ENCODE peak calls at places on chromosome 5, in eight cellular contexts. One of them, this sample, is unnamed.

GRCh38 chr5:154646841-154647759 is 108.1 kb upstream of the LARP1 start:
- DNase-seq in GM12865: no peak
- DNase-seq in epithelial cell of esophagus: peak; percentile 73
- DNase-seq in CD8-positive, alpha-beta T cell: peak; percentile 9
- DNase-seq in IMR-90: peak; percentile 12
- DNase-seq in nephron progenitor cell: peak; percentile 48
- DNase-seq in cardiac muscle cell: peak; percentile 40
- DNase-seq in fibroblast of mammary gland: peak; percentile 24
- DNase-seq in this sample: peak; percentile 71

GRCh38 chr5:35804201-35804653 is 52.5 kb upstream of the IL7R start:
- DNase-seq in GM12865: no peak
- DNase-seq in epithelial cell of esophagus: no peak
- DNase-seq in CD8-positive, alpha-beta T cell: no peak
- DNase-seq in IMR-90: no peak
- DNase-seq in nephron progenitor cell: no peak
- DNase-seq in cardiac muscle cell: no peak
- DNase-seq in fibroblast of mammary gland: no peak
- DNase-seq in this sample: no peak

GRCh38 chr5:73424489-73425102 is 24.0 kb downstream of the FOXD1 start:
- DNase-seq in GM12865: no peak
- DNase-seq in epithelial cell of esophagus: no peak
- DNase-seq in CD8-positive, alpha-beta T cell: no peak
- DNase-seq in IMR-90: no peak
- DNase-seq in nephron progenitor cell: no peak
- DNase-seq in cardiac muscle cell: no peak
- DNase-seq in fibroblast of mammary gland: no peak
- DNase-seq in this sample: no peak

GRCh38 chr5:150062523-150062922 is 23.8 kb downstream of the CSF1R start:
- DNase-seq in GM12865: no peak
- DNase-seq in epithelial cell of esophagus: no peak
- DNase-seq in CD8-positive, alpha-beta T cell: no peak
- DNase-seq in IMR-90: peak; percentile 52
- DNase-seq in nephron progenitor cell: no peak
- DNase-seq in cardiac muscle cell: no peak
- DNase-seq in fibroblast of mammary gland: no peak
- DNase-seq in this sample: no peak

GRCh38 chr5:89211836-89212235 is 328.9 kb upstream of the MEF2C start:
- DNase-seq in GM12865: no peak
- DNase-seq in epithelial cell of esophagus: peak; percentile 78
- DNase-seq in CD8-positive, alpha-beta T cell: no peak
- DNase-seq in IMR-90: peak; percentile 83
- DNase-seq in nephron progenitor cell: no peak
- DNase-seq in cardiac muscle cell: peak; percentile 80
- DNase-seq in fibroblast of mammary gland: peak; percentile 90
- DNase-seq in this sample: no peak

GRCh38 chr5:95725937-95726810 is 5.0 kb upstream of the RHOBTB3 start:
- DNase-seq in GM12865: peak; percentile 70
- DNase-seq in epithelial cell of esophagus: no peak
- DNase-seq in CD8-positive, alpha-beta T cell: no peak
- DNase-seq in IMR-90: peak; percentile 74
- DNase-seq in nephron progenitor cell: no peak
- DNase-seq in cardiac muscle cell: peak; percentile 46
- DNase-seq in fibroblast of mammary gland: no peak
- DNase-seq in this sample: peak; percentile 22

GRCh38 chr5:169265888-169266287 is 35.1 kb downstream of the SLIT3 start:
- DNase-seq in GM12865: no peak
- DNase-seq in epithelial cell of esophagus: peak; percentile 21
- DNase-seq in CD8-positive, alpha-beta T cell: no peak
- DNase-seq in IMR-90: peak; percentile 2
- DNase-seq in nephron progenitor cell: no peak
- DNase-seq in cardiac muscle cell: no peak
- DNase-seq in fibroblast of mammary gland: peak; percentile 20
- DNase-seq in this sample: no peak

GRCh38 chr5:85077581-85077980 is 692.9 kb upstream of the EDIL3 start:
- DNase-seq in GM12865: no peak
- DNase-seq in epithelial cell of esophagus: no peak
- DNase-seq in CD8-positive, alpha-beta T cell: no peak
- DNase-seq in IMR-90: no peak
- DNase-seq in nephron progenitor cell: no peak
- DNase-seq in cardiac muscle cell: no peak
- DNase-seq in fibroblast of mammary gland: no peak
- DNase-seq in this sample: no peak

GRCh38 chr5:55982957-55983381 is 11.8 kb downstream of the IL6ST start:
- DNase-seq in GM12865: no peak
- DNase-seq in epithelial cell of esophagus: peak; percentile 12
- DNase-seq in CD8-positive, alpha-beta T cell: no peak
- DNase-seq in IMR-90: no peak
- DNase-seq in nephron progenitor cell: no peak
- DNase-seq in cardiac muscle cell: no peak
- DNase-seq in fibroblast of mammary gland: peak; percentile 18
- DNase-seq in this sample: no peak

GRCh38 chr5:132759114-132760042 is 12.2 kb downstream of the CCNI2 start:
- DNase-seq in GM12865: no peak
- DNase-seq in epithelial cell of esophagus: peak; percentile 68
- DNase-seq in CD8-positive, alpha-beta T cell: no peak
- DNase-seq in IMR-90: no peak
- DNase-seq in nephron progenitor cell: no peak
- DNase-seq in cardiac muscle cell: no peak
- DNase-seq in fibroblast of mammary gland: peak; percentile 31
- DNase-seq in this sample: no peak

GRCh38 chr5:180294913-180295555 is 3.2 kb upstream of the MAPK9 start:
- DNase-seq in GM12865: no peak
- DNase-seq in epithelial cell of esophagus: no peak
- DNase-seq in CD8-positive, alpha-beta T cell: no peak
- DNase-seq in IMR-90: no peak
- DNase-seq in nephron progenitor cell: no peak
- DNase-seq in cardiac muscle cell: no peak
- DNase-seq in fibroblast of mammary gland: no peak
- DNase-seq in this sample: no peak

GRCh38 chr5:137890850-137891249 is 1.6 kb downstream of the PKD2L2 start:
- DNase-seq in GM12865: no peak
- DNase-seq in epithelial cell of esophagus: no peak
- DNase-seq in CD8-positive, alpha-beta T cell: no peak
- DNase-seq in IMR-90: no peak
- DNase-seq in nephron progenitor cell: no peak
- DNase-seq in cardiac muscle cell: no peak
- DNase-seq in fibroblast of mammary gland: no peak
- DNase-seq in this sample: no peak

GRCh38 chr5:137888875-137889759 is at the start of gene PKD2L2:
- DNase-seq in GM12865: peak; percentile 98
- DNase-seq in epithelial cell of esophagus: peak; percentile 91
- DNase-seq in CD8-positive, alpha-beta T cell: peak; percentile 74
- DNase-seq in IMR-90: peak; percentile 64
- DNase-seq in nephron progenitor cell: no peak
- DNase-seq in cardiac muscle cell: peak; percentile 96
- DNase-seq in fibroblast of mammary gland: peak; percentile 86
- DNase-seq in this sample: peak; percentile 87

GRCh38 chr5:137894586-137894985 is 5.3 kb downstream of the PKD2L2 start:
- DNase-seq in GM12865: no peak
- DNase-seq in epithelial cell of esophagus: no peak
- DNase-seq in CD8-positive, alpha-beta T cell: no peak
- DNase-seq in IMR-90: no peak
- DNase-seq in nephron progenitor cell: no peak
- DNase-seq in cardiac muscle cell: no peak
- DNase-seq in fibroblast of mammary gland: no peak
- DNase-seq in this sample: no peak

GRCh38 chr5:137888489-137888874 is 775 bp upstream of the PKD2L2 start:
- DNase-seq in GM12865: no peak
- DNase-seq in epithelial cell of esophagus: no peak
- DNase-seq in CD8-positive, alpha-beta T cell: no peak
- DNase-seq in IMR-90: no peak
- DNase-seq in nephron progenitor cell: no peak
- DNase-seq in cardiac muscle cell: no peak
- DNase-seq in fibroblast of mammary gland: peak; percentile 5
- DNase-seq in this sample: no peak

GRCh38 chr5:137891849-137892248 is 2.6 kb downstream of the PKD2L2 start:
- DNase-seq in GM12865: peak; percentile 7
- DNase-seq in epithelial cell of esophagus: no peak
- DNase-seq in CD8-positive, alpha-beta T cell: no peak
- DNase-seq in IMR-90: no peak
- DNase-seq in nephron progenitor cell: no peak
- DNase-seq in cardiac muscle cell: no peak
- DNase-seq in fibroblast of mammary gland: no peak
- DNase-seq in this sample: no peak
- TF ChIP-seq CTCF in GM12865: peak; percentile 18
- TF ChIP-seq CTCF in epithelial cell of esophagus: peak; percentile 7
- TF ChIP-seq CTCF in CD8-positive, alpha-beta T cell: no peak
- TF ChIP-seq CTCF in IMR-90: no peak
- TF ChIP-seq CTCF in nephron progenitor cell: peak; percentile 28
- TF ChIP-seq CTCF in cardiac muscle cell: peak; percentile 8
- TF ChIP-seq CTCF in fibroblast of mammary gland: peak; percentile 7
- TF ChIP-seq CTCF in this sample: no peak

DNA sequence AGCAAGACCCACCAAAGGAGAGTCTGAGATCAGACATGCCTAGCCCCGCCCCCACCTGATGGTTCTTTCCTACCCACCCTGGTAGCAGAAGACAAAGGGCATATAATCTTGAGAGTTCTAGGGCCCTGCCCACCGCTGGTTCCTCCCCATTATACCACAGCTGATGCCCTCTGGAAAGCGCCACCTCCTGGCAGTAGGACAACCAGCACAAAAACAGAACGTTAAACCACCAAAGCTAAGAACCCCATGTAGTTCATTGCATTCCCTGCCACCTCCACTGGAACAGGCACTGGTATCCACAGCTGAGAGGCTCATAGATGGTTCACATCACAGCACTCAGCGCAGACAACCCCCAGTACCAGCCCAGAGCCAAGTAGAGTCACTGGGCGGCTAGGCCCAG is 81.2 kb upstream of the TRPC7 start:
- DNase-seq in GM12865: no peak
- DNase-seq in epithelial cell of esophagus: no peak
- DNase-seq in CD8-positive, alpha-beta T cell: no peak
- DNase-seq in IMR-90: no peak
- DNase-seq in nephron progenitor cell: no peak
- DNase-seq in cardiac muscle cell: no peak
- DNase-seq in fibroblast of mammary gland: no peak
- DNase-seq in this sample: no peak
- TF ChIP-seq CTCF in GM12865: no peak
- TF ChIP-seq CTCF in epithelial cell of esophagus: no peak
- TF ChIP-seq CTCF in CD8-positive, alpha-beta T cell: no peak
- TF ChIP-seq CTCF in IMR-90: no peak
- TF ChIP-seq CTCF in nephron progenitor cell: no peak
- TF ChIP-seq CTCF in cardiac muscle cell: no peak
- TF ChIP-seq CTCF in fibroblast of mammary gland: no peak
- TF ChIP-seq CTCF in this sample: no peak

GRCh38 chr5:86684222-86684621 is 66.5 kb downstream of the COX7C start:
- DNase-seq in GM12865: no peak
- DNase-seq in epithelial cell of esophagus: peak; percentile 13
- DNase-seq in CD8-positive, alpha-beta T cell: no peak
- DNase-seq in IMR-90: no peak
- DNase-seq in nephron progenitor cell: no peak
- DNase-seq in cardiac muscle cell: peak; percentile 1
- DNase-seq in fibroblast of mammary gland: peak; percentile 60
- DNase-seq in this sample: no peak

GRCh38 chr5:86675311-86675710 is 57.6 kb downstream of the COX7C start:
- DNase-seq in GM12865: no peak
- DNase-seq in epithelial cell of esophagus: no peak
- DNase-seq in CD8-positive, alpha-beta T cell: no peak
- DNase-seq in IMR-90: no peak
- DNase-seq in nephron progenitor cell: no peak
- DNase-seq in cardiac muscle cell: no peak
- DNase-seq in fibroblast of mammary gland: no peak
- DNase-seq in this sample: no peak

GRCh38 chr5:86679949-86680348 is 62.2 kb downstream of the COX7C start:
- DNase-seq in GM12865: no peak
- DNase-seq in epithelial cell of esophagus: no peak
- DNase-seq in CD8-positive, alpha-beta T cell: no peak
- DNase-seq in IMR-90: no peak
- DNase-seq in nephron progenitor cell: no peak
- DNase-seq in cardiac muscle cell: no peak
- DNase-seq in fibroblast of mammary gland: no peak
- DNase-seq in this sample: no peak

DNA sequence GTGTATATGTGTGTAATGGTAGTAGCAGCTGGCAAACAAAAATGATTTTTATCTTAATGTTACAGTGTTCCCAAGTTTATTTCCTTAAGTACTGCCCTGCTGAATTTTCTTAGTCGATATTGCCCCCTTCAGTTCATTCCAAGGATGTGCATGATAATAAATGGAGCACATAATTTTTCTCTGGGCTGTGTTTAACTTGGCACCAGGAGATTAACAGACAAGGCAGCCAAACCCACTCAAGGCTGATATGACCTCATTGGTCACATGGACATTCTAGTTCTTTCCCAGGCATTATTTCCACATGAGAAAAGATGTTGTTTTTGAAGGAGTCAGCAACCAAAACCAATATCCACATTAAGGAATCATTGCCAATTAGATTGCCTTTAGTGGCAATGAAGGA is 61.8 kb downstream of the COX7C start:
- DNase-seq in GM12865: peak; percentile 30
- DNase-seq in epithelial cell of esophagus: peak; percentile 59
- DNase-seq in CD8-positive, alpha-beta T cell: no peak
- DNase-seq in IMR-90: peak; percentile 87
- DNase-seq in nephron progenitor cell: peak; percentile 2
- DNase-seq in cardiac muscle cell: peak; percentile 89
- DNase-seq in fibroblast of mammary gland: peak; percentile 93
- DNase-seq in this sample: no peak
- TF ChIP-seq CTCF in GM12865: peak; percentile 44
- TF ChIP-seq CTCF in epithelial cell of esophagus: peak; percentile 67
- TF ChIP-seq CTCF in CD8-positive, alpha-beta T cell: peak; percentile 65
- TF ChIP-seq CTCF in IMR-90: peak; percentile 64
- TF ChIP-seq CTCF in nephron progenitor cell: peak; percentile 59
- TF ChIP-seq CTCF in cardiac muscle cell: peak; percentile 62
- TF ChIP-seq CTCF in fibroblast of mammary gland: peak; percentile 67
- TF ChIP-seq CTCF in this sample: peak; percentile 41

DNA sequence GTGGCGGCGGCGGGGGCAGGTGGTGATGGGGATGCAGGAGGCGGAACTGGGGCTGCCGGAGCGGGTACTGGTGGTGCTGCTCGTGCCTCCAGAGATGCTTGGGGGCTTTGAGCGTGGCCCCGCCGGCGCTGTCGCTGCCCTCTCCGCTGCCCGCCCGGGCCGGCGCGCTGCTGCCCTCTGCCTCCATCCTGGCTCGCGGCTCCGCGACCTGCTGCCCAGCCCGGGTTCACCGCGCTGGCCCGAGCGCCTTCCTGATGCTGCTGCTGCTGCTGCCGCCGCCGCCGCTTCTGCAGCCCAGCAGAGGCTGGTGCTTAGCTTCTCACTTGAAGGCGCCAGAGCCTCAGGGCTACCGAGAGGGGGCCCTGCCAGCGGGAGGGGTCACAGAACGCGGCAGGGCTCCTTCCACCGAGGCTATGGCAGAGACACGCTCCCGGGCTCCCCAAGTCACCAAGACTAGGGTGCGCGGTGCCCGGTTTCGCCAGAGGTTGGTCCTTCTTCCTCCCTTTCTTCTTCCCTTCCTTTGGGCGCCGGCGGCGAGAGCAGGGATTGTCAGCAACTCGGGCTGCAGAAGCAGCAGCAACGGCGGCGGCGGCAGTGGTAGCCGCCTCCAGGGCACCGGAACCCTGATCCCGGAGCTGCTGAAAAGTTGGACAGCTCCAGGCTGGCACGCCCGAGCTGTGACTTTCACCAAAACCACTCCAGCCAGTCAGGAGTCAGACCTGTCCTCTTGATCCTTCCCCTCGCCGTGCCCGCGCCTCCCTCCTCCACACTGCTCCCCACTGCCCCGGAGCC is at the start of gene PDE4D:
- DNase-seq in GM12865: peak; percentile 16
- DNase-seq in epithelial cell of esophagus: peak; percentile 73
- DNase-seq in CD8-positive, alpha-beta T cell: no peak
- DNase-seq in IMR-90: peak; percentile 38
- DNase-seq in nephron progenitor cell: peak; percentile 90
- DNase-seq in cardiac muscle cell: peak; percentile 72
- DNase-seq in fibroblast of mammary gland: peak; percentile 46
- DNase-seq in this sample: peak; percentile 43
- TF ChIP-seq CTCF in GM12865: no peak
- TF ChIP-seq CTCF in epithelial cell of esophagus: no peak
- TF ChIP-seq CTCF in CD8-positive, alpha-beta T cell: no peak
- TF ChIP-seq CTCF in IMR-90: no peak
- TF ChIP-seq CTCF in nephron progenitor cell: no peak
- TF ChIP-seq CTCF in cardiac muscle cell: peak; percentile 3
- TF ChIP-seq CTCF in fibroblast of mammary gland: no peak
- TF ChIP-seq CTCF in this sample: no peak

This sample was measured in GM13976.